ENCODE peak calls at places on chromosomes 13 and 19, in six cellular contexts. G is breast epithelium, K is HepG2, A is upper lobe of left lung, I is GM12891, P is prostate gland. O is an unnamed sample.

GRCh38 chr13:59176775-59177174 is 987.0 kb downstream of the DIAPH3 start:
- DNase-seq in G (no peak), P (no peak), K (peak; percentile 9), I (no peak), A (no peak), O (no peak)

GRCh38 chr13:79387853-79388252 is 18.2 kb downstream of the RBM26 start:
- DNase-seq in A (no peak), I (no peak), G (no peak), K (no peak), P (no peak), O (no peak)

GRCh38 chr19:1651548-1652394 is 644 bp downstream of the TCF3 start:
- DNase-seq in G (peak; percentile 34), P (no peak), A (peak; percentile 42), I (no peak), K (no peak), O (no peak)

GRCh38 chr13:67063036-67063435 is 167.1 kb downstream of the PCDH9 start:
- DNase-seq in A (no peak), G (peak; percentile 20), K (no peak), I (no peak), P (no peak), O (no peak)

GRCh38 chr19:39324242-39324842 is 3.7 kb upstream of the LRFN1 start:
- DNase-seq in K (no peak), I (no peak), A (no peak), G (no peak), P (no peak), O (no peak)

GRCh38 chr13:77784531-77784930 is 87.0 kb downstream of the SLAIN1 start:
- DNase-seq in G (no peak), A (no peak), I (no peak), K (no peak), P (no peak), O (no peak)

GRCh38 chr13:113999618-113999910 is 25.7 kb upstream of the C13orf46 start:
- DNase-seq in A (no peak), K (no peak), I (no peak), G (no peak), P (no peak), O (no peak)

GRCh38 chr13:37427843-37428494 is 170.6 kb downstream of the POSTN start:
- DNase-seq in G (no peak), K (no peak), I (no peak), P (no peak), A (no peak), O (no peak)

GRCh38 chr13:80069374-80069773 is 271.6 kb downstream of the SPRY2 start:
- DNase-seq in G (no peak), A (no peak), P (no peak), I (no peak), K (no peak), O (no peak)

DNA sequence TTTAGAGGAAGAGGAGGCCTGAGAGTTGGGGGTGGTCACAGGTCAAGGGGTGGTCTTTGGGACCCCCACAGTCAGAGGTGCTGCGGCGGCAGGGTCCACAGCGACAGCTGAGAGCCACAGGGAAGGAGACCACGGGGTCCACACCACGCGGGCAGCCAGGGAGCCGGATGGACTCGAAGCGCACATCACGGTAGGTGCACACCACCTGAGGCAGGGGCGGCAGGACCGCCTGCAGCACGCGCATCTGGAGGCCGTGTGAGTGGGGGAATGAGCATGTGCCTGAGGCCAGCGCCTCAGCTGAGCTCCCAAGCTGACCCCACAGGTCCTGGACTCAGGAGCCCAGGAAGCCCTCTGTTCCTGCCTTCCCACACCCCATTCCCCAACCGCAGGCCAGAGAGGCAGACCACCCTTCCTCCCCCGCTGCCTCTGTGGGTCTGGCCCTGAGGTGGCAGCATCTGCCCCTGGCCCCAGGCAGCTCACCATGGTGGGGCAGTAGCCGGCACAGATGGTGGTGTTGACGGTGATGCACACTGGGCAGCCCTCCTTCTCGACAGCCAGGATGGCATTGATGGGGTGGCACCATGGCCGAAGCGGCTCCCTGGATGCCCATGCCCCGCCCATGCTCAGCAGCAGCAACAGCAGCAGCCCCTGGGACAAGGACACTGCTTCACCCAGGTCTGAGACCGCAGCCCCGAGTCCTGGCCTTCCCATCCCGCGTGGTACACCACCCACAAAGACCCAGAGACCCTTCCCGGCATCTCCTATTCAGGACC is 638 bp downstream of the LHB start:
- DNase-seq in P (no peak), K (no peak), I (no peak), A (no peak), G (no peak), O (no peak)
- TF ChIP-seq POLR2A in P (no peak), K (no peak), I (no peak), A (no peak), G (no peak), O (no peak)

DNA sequence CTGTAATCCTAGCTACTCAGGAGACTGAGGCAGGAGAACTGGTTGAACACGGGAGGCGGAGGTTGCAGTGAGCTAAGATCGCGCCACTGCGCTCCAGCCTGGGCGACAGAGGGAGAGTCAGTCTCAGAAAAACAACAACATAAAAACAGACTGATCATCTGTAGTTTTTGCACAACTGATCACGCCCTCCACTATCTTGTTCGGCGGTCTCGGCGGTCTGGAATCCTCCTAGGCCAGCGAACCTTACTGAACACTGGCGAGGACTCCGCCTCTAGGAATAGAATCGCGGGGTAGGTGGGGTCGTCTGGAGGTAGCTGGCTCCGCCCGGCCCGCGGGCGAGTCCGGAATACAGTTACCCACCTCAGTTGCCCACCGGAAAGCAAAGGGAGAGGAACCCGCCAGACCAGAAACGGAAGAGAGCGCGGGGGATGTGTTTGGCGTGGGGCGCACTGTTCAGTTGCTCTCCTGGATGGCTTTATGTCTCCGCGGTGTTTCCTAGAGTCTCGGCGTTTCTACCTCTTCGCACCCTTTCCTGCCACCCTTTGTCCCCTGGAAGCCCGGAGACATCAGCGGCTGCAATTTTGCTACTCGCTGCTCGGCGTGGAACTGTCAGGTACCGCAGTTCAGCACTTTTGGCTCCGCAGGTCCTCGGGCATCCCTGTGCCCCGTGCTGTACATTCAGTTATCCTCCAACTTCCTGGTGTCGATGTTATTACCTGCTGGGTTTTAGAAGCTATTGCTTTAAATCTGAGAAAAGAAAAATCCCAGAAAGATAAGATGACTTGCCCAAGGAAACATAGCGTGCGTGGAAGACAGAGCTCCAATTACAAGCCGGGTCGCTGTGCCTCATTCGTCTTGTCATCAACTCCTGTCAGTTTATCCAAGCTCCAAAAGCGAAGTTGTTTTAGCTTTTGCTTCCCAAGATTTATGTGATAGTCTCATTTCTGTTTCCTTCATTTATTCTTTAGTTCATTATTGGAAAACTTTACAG is 24.9 kb upstream of the HNRNPA1L2 start:
- DNase-seq in K (peak; percentile 82), G (peak; percentile 55), A (peak; percentile 85), I (peak; percentile 65), P (peak; percentile 65), O (peak; percentile 68)
- TF ChIP-seq POLR2AphosphoS5 in K (peak; percentile 92), G (peak; percentile 57), A (peak; percentile 57), I (peak; percentile 81), P (peak; percentile 39), O (peak; percentile 84)

GRCh38 chr19:4795400-4795799 is 3.9 kb downstream of the FEM1A start:
- DNase-seq in I (no peak), K (no peak), A (no peak), P (no peak), G (no peak), O (no peak)

GRCh38 chr19:4794971-4795370 is 3.4 kb downstream of the FEM1A start:
- DNase-seq in G (no peak), I (no peak), P (peak; percentile 78), A (no peak), K (no peak), O (no peak)

GRCh38 chr19:4791183-4792018 is at the start of gene FEM1A:
- DNase-seq in K (peak; percentile 100), P (peak; percentile 100), I (peak; percentile 94), G (peak; percentile 100), A (peak; percentile 100), O (peak; percentile 93)
- TF ChIP-seq POLR2A in K (peak; percentile 81), P (peak; percentile 72), I (peak; percentile 73), G (peak; percentile 74), A (peak; percentile 56), O (peak; percentile 79)

DNA sequence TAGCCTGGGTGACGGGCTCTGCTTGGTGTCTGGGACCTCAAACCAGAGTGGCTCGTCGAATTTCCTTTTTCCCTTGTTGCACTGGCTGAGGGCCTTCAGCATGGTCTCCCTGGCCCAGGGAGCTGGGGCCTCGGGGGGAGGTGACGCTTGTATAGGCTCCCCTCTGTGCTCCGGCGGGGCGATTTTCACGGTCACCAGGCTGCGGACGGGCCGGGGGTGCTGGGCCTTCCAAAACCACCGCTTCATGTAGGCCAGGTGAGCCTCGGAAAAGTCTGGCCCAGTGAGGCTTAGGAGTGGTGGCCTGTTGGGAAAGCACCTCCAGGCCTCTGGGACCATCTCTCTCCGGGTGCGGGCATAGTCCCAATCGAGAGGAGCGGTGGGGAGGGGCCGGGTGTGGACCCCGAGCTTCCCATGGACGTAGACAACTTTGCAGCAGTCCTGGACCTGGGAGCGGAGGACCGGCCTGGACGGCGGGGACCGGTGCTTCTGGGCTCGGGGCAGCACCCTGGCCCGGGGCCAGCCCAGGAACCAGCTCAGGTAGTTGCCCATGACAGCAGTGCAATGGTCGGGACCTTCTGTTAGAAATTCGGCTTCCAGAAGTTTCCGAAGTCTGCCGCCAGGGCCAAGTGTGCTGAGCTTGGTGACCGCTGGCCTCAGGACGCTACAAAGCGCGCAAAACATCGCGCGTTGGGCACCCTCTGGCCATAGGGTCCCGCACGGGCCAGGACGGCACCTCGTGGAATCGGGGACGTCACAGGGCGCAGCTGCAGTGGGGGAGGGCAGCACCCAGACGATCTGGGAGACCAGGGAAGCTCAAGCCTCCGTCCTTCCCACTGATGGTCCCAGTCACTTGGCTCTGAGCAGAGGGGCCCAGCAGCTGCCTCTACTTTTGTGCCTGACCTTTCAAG is 41.6 kb upstream of the MTUS2 start:
- DNase-seq in G (no peak), P (no peak), I (no peak), A (no peak), K (no peak), O (no peak)
- TF ChIP-seq POLR2AphosphoS5 in G (no peak), P (no peak), I (no peak), A (no peak), K (no peak), O (no peak)

DNA sequence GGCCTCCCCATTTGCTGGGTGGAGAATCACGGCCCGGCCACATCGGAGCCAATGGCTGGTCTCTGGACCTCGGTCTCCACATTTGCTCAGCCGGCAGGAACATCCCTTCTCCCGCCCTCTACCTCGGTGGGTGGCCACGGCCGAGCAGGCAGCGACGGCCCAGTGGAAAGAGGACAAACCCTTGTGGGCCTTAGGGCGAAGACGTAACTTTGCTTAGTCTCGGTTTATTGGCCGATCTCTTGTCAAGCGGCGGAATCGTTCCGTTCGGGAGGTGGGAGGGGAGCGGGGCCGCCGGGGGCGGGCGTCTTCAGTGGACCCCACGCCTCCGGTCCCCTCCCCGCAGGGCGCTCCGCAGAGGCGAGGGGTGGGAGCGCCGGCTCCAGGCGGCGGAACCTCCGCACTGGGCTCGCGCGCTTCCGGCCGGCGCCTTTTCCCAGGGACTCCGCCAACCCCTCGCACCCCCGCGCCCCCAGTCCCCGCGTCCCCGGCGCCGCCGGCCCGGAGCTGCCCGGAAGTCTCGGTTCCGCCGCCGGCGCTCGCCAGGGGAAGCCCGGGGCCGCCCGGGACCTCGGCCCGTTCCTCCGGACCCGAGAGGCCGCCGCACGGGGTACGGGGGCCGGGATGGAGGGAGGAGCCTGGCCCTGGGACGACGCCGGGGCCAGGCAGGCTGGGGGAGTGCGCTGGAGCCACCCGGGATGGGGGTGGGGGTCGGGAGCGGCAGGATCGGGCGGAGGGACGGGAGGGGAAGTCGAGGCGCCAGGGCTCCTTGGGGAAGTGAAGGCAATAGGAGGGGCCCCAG is at the start of gene ZNF580:
- DNase-seq in I (peak; percentile 64), G (peak; percentile 63), P (peak; percentile 32), A (peak; percentile 53), K (peak; percentile 40), O (peak; percentile 71)
- TF ChIP-seq POLR2A in I (no peak), G (no peak), P (peak; percentile 31), A (no peak), K (no peak), O (no peak)

GRCh38 chr19:7522072-7522922 is at the start of gene MCOLN1:
- DNase-seq in K (peak; percentile 91), P (peak; percentile 99), G (peak; percentile 99), A (peak; percentile 100), I (peak; percentile 100), O (peak; percentile 100)
- TF ChIP-seq POLR2AphosphoS5 in K (no peak), P (peak; percentile 100), G (peak; percentile 85), A (peak; percentile 98), I (peak; percentile 22), O (no peak)

GRCh38 chr19:3061214-3062161 is 807 bp downstream of the TLE5 start:
- DNase-seq in K (no peak), A (peak; percentile 51), G (no peak), P (peak; percentile 54), I (peak; percentile 84), O (peak; percentile 83)
- TF ChIP-seq POLR2A in K (no peak), A (peak; percentile 23), G (no peak), P (peak; percentile 58), I (no peak), O (no peak)

O was measured in GM12892.